ENCODE peak calls at places on chromosomes 6 and 20, in six cellular contexts. E is stimulated activated CD4-positive, alpha-beta T cell treated with anti-CD3 and anti-CD28 coated beads, Interleukin-1b, Interleukin-23, amount 100 ng/mL, for 1 hour; H is T-helper 2 cell; R is astrocyte of the spinal cord; Z is fibroblast of pulmonary artery; I is GM18507. U is an unnamed sample.

GRCh38 chr6:115195239-115195638 is 852.4 kb upstream of the HS3ST5 start:
- DNase-seq in E (no peak), H (no peak), R (no peak), Z (no peak), I (no peak), U (no peak)

GRCh38 chr6:137497722-137498463 is 3.7 kb upstream of the OLIG3 start:
- DNase-seq in E (no peak), H (no peak), R (no peak), Z (no peak), I (no peak), U (no peak)

GRCh38 chr6:4640139-4640538 is 136.1 kb upstream of the CDYL start:
- DNase-seq in E (no peak), H (no peak), R (no peak), Z (peak; percentile 35), I (no peak), U (no peak)

GRCh38 chr6:154951400-154952200 is 43.5 kb upstream of the TIAM2 start:
- DNase-seq in E (no peak), H (no peak), R (no peak), Z (no peak), I (peak; percentile 32), U (no peak)

GRCh38 chr20:29349836-29350235 is 1907.6 kb upstream of the DEFB115 start:
- DNase-seq in E (no peak), H (no peak), R (no peak), Z (no peak), I (no peak), U (no peak)

GRCh38 chr6:15504040-15504491 is 158.8 kb downstream of the DTNBP1 start:
- DNase-seq in E (no peak), H (no peak), R (peak; percentile 55), Z (peak; percentile 29), I (no peak), U (no peak)

GRCh38 chr20:34951252-34951651 is 4.4 kb downstream of the GSS start:
- DNase-seq in E (no peak), H (no peak), R (no peak), Z (no peak), I (no peak), U (no peak)

GRCh38 chr6:144259988-144260387 is 25.1 kb upstream of the UTRN start:
- DNase-seq in E (no peak), H (no peak), R (no peak), Z (peak; percentile 18), I (no peak), U (no peak)

GRCh38 chr6:163120223-163120622 is 294.3 kb upstream of the QKI start:
- DNase-seq in E (no peak), H (no peak), R (no peak), Z (no peak), I (no peak), U (no peak)

GRCh38 chr6:125943528-125944433 is 12.8 kb upstream of the HINT3 start:
- DNase-seq in E (no peak), H (no peak), R (no peak), Z (no peak), I (no peak), U (no peak)

GRCh38 chr6:18126116-18126515 is 3.6 kb upstream of the NHLRC1 start:
- DNase-seq in E (no peak), H (no peak), R (no peak), Z (peak; percentile 14), I (no peak), U (no peak)

GRCh38 chr6:99467509-99468106 is 42.5 kb upstream of the PNISR start:
- DNase-seq in E (no peak), H (no peak), R (peak; percentile 18), Z (peak; percentile 49), I (no peak), U (no peak)

GRCh38 chr6:134254118-134254517 is 63.8 kb downstream of the SGK1 start:
- DNase-seq in E (no peak), H (no peak), R (no peak), Z (no peak), I (no peak), U (no peak)

GRCh38 chr6:118574051-118574865 is 26.2 kb downstream of the PLN start:
- DNase-seq in E (no peak), H (no peak), R (no peak), Z (no peak), I (no peak), U (no peak)

GRCh38 chr6:16698988-16699868 is 62.0 kb downstream of the ATXN1 start:
- DNase-seq in E (no peak), H (no peak), R (peak; percentile 58), Z (peak; percentile 41), I (no peak), U (no peak)

GRCh38 chr20:49985157-49985556 is 2.4 kb downstream of the SNAI1 start:
- DNase-seq in E (no peak), H (no peak), R (no peak), Z (no peak), I (no peak), U (no peak)

GRCh38 chr20:4867036-4867435 is 134.3 kb downstream of the SLC23A2 start:
- DNase-seq in E (no peak), H (no peak), R (no peak), Z (no peak), I (no peak), U (no peak)

GRCh38 chr6:148997863-148998262 is 251.0 kb downstream of the UST start:
- DNase-seq in E (no peak), H (no peak), R (peak; percentile 81), Z (peak; percentile 22), I (no peak), U (no peak)

GRCh38 chr6:126176266-126176665 is 163.6 kb upstream of the CENPW start:
- DNase-seq in E (no peak), H (no peak), R (peak; percentile 35), Z (peak; percentile 71), I (no peak), U (no peak)

GRCh38 chr6:44076366-44077200 is 50.7 kb downstream of the MRPL14 start:
- DNase-seq in E (no peak), H (no peak), R (no peak), Z (peak; percentile 18), I (no peak), U (no peak)

GRCh38 chr20:3898639-3899038 is 9.5 kb downstream of the PANK2 start:
- DNase-seq in E (no peak), H (no peak), R (no peak), Z (no peak), I (no peak), U (no peak)

GRCh38 chr6:10555625-10556309 is 34.6 kb downstream of the GCNT2 start:
- DNase-seq in E (no peak), H (no peak), R (peak; percentile 32), Z (peak; percentile 4), I (no peak), U (no peak)

GRCh38 chr20:16434087-16434664 is 139.1 kb downstream of the KIF16B start:
- DNase-seq in E (no peak), H (no peak), R (peak; percentile 42), Z (peak; percentile 44), I (peak; percentile 8), U (no peak)